ENCODE peak calls at places on chromosome 22, in ten cellular contexts. D is stimulated activated CD8-positive, alpha-beta memory T cell treated with anti-CD3 and anti-CD28 coated beads, Interleukin-2, amount 100 ng/mL, for 1 hour; F is cardiac fibroblast; Q is memory B cell; B is EH; Z is Panc1; V is activated T-cell treated with anti-CD3 and anti-CD28 coated beads for 24 hours; S is LoVo; K is AG04449; C is astrocyte of the cerebellum. G is an unnamed sample.
A peak's percentile ranks its signal among the peaks of the same experiment; 100 is the strongest.

GRCh38 chr22:23405366-23405851 is 174.7 kb downstream of the IGLL1 start:
- DNase-seq in D (no peak), F (no peak), Q (no peak), B (no peak), Z (no peak), V (no peak), S (no peak), K (no peak), C (no peak), G (no peak)

GRCh38 chr22:19536564-19536963 is 12.4 kb upstream of the CLDN5 start:
- DNase-seq in D (no peak), F (no peak), Q (no peak), B (no peak), Z (no peak), V (no peak), S (no peak), K (no peak), C (no peak), G (no peak)

GRCh38 chr22:36292823-36293530 is 40.0 kb downstream of the APOL1 start:
- DNase-seq in D (no peak), F (no peak), Q (no peak), B (no peak), Z (no peak), V (no peak), S (no peak), K (no peak), C (no peak), G (no peak)

GRCh38 chr22:41557401-41558240 is 3.2 kb upstream of the CSDC2 start:
- DNase-seq in D (no peak), F (peak; percentile 96), Q (no peak), B (peak; percentile 77), Z (no peak), V (no peak), S (no peak), K (no peak), C (no peak), G (peak; percentile 94)

GRCh38 chr22:31901388-31902137 is 42.8 kb upstream of the YWHAH start:
- DNase-seq in D (no peak), F (peak; percentile 63), Q (no peak), B (no peak), Z (no peak), V (no peak), S (no peak), K (no peak), C (no peak), G (no peak)

GRCh38 chr22:47323518-47323917 is 561.1 kb downstream of the TBC1D22A start:
- DNase-seq in D (no peak), F (no peak), Q (no peak), B (no peak), Z (no peak), V (no peak), S (no peak), K (no peak), C (no peak), G (no peak)

GRCh38 chr22:41664951-41665350 is 23.7 kb downstream of the SNU13 start:
- DNase-seq in D (no peak), F (no peak), Q (no peak), B (no peak), Z (no peak), V (no peak), S (no peak), K (no peak), C (no peak), G (no peak)

GRCh38 chr22:23278883-23279675 is 98.8 kb downstream of the BCR start:
- DNase-seq in D (no peak), F (peak; percentile 55), Q (no peak), B (no peak), Z (no peak), V (no peak), S (peak; percentile 7), K (no peak), C (no peak), G (no peak)

GRCh38 chr22:46652930-46653331 is 32.7 kb downstream of the GRAMD4 start:
- DNase-seq in D (no peak), F (peak; percentile 46), Q (no peak), B (peak; percentile 36), Z (no peak), V (no peak), S (no peak), K (no peak), C (no peak), G (peak; percentile 35)

GRCh38 chr22:27110985-27111451 is 453.6 kb downstream of the MIAT start:
- DNase-seq in D (no peak), F (peak; percentile 54), Q (no peak), B (peak; percentile 65), Z (no peak), V (no peak), S (no peak), K (no peak), C (no peak), G (peak; percentile 71)

GRCh38 chr22:47627561-47628253 is 865.3 kb downstream of the TBC1D22A start:
- DNase-seq in D (no peak), F (no peak), Q (no peak), B (no peak), Z (no peak), V (no peak), S (no peak), K (no peak), C (no peak), G (no peak)

GRCh38 chr22:44645531-44645930 is 56.5 kb upstream of the PRR5 start:
- DNase-seq in D (no peak), F (no peak), Q (no peak), B (no peak), Z (no peak), V (no peak), S (no peak), K (no peak), C (no peak), G (no peak)

GRCh38 chr22:31646186-31647019 is 15.6 kb downstream of the PISD start:
- DNase-seq in D (no peak), F (peak; percentile 95), Q (no peak), B (peak; percentile 99), Z (peak; percentile 52), V (peak; percentile 41), S (peak; percentile 88), K (peak; percentile 96), C (peak; percentile 98), G (peak; percentile 100)

GRCh38 chr22:24183321-24184031 is 2.2 kb downstream of the SUSD2 start:
- DNase-seq in D (no peak), F (no peak), Q (no peak), B (no peak), Z (no peak), V (no peak), S (no peak), K (no peak), C (no peak), G (no peak)

GRCh38 chr22:39996732-39997131 is 2.0 kb downstream of the FAM83F start:
- DNase-seq in D (no peak), F (no peak), Q (no peak), B (no peak), Z (no peak), V (no peak), S (no peak), K (no peak), C (no peak), G (no peak)

GRCh38 chr22:47172771-47173534 is 410.5 kb downstream of the TBC1D22A start:
- DNase-seq in D (no peak), F (no peak), Q (no peak), B (no peak), Z (no peak), V (no peak), S (no peak), K (no peak), C (no peak), G (no peak)

GRCh38 chr22:18987765-18988164 is 51.7 kb upstream of the PRODH start:
- DNase-seq in D (no peak), F (no peak), Q (no peak), B (no peak), Z (no peak), V (no peak), S (peak; percentile 5), K (no peak), C (no peak), G (no peak)

GRCh38 chr22:48908547-48908946 is 919.1 kb downstream of the BRD1 start:
- DNase-seq in D (no peak), F (no peak), Q (no peak), B (no peak), Z (no peak), V (no peak), S (no peak), K (no peak), C (no peak), G (no peak)

GRCh38 chr22:27420817-27421361 is 380.7 kb downstream of the MN1 start:
- DNase-seq in D (no peak), F (peak; percentile 97), Q (no peak), B (peak; percentile 96), Z (no peak), V (no peak), S (peak; percentile 10), K (peak; percentile 79), C (peak; percentile 98), G (peak; percentile 95)

GRCh38 chr22:39474351-39474991 is 17.7 kb downstream of the MGAT3 start:
- DNase-seq in D (no peak), F (no peak), Q (no peak), B (peak; percentile 86), Z (no peak), V (no peak), S (no peak), K (no peak), C (no peak), G (peak; percentile 18)

GRCh38 chr22:21443735-21444421 is 23.3 kb upstream of the TMEM191C start:
- DNase-seq in D (no peak), F (no peak), Q (no peak), B (no peak), Z (no peak), V (no peak), S (no peak), K (no peak), C (no peak), G (no peak)

GRCh38 chr22:30246962-30247376 is 410 bp upstream of the LIF start:
- DNase-seq in D (no peak), F (no peak), Q (no peak), B (no peak), Z (no peak), V (no peak), S (no peak), K (no peak), C (no peak), G (no peak)

GRCh38 chr22:46614070-46614931 is 5.9 kb upstream of the GRAMD4 start:
- DNase-seq in D (peak; percentile 36), F (no peak), Q (no peak), B (no peak), Z (no peak), V (peak; percentile 53), S (no peak), K (no peak), C (no peak), G (no peak)

GRCh38 chr22:49570032-49570848 is 257.4 kb downstream of the BRD1 start:
- DNase-seq in D (no peak), F (no peak), Q (no peak), B (no peak), Z (no peak), V (no peak), S (no peak), K (no peak), C (no peak), G (no peak)

G was measured in IMR-90.